ENCODE peak calls at places on chromosome 9, in nine cellular contexts. H is fibroblast of mammary gland, O is uterus, Z is SK-N-SH, D is cardiac fibroblast, K is adipocyte, W is AG09309, T is HCT116, N is GM23248. M is an unnamed sample.

GRCh38 chr9:111963995-111964394 is 67.4 kb downstream of the UGCG start:
- DNase-seq in H (no peak), O (no peak), Z (no peak), D (no peak), K (no peak), W (no peak), T (no peak), N (no peak), M (no peak)

GRCh38 chr9:134392900-134393299 is 66.6 kb downstream of the RXRA start:
- DNase-seq in H (no peak), O (no peak), Z (no peak), D (no peak), K (no peak), W (no peak), T (no peak), N (no peak), M (no peak)

GRCh38 chr9:114228034-114228808 is 72.9 kb downstream of the COL27A1 start:
- DNase-seq in H (no peak), O (no peak), Z (no peak), D (no peak), K (no peak), W (no peak), T (no peak), N (no peak), M (no peak)

GRCh38 chr9:135592331-135592590 is 30.7 kb downstream of the PAEP start:
- DNase-seq in H (no peak), O (no peak), Z (peak), D (no peak), K (no peak), W (no peak), T (no peak), N (no peak), M (no peak)

GRCh38 chr9:109143881-109144562 is 23.0 kb downstream of the FRRS1L start:
- DNase-seq in H (peak), O (no peak), Z (peak), D (peak), K (no peak), W (no peak), T (peak), N (peak), M (peak)

GRCh38 chr9:75672478-75672877 is 218.0 kb upstream of the PCSK5 start:
- DNase-seq in H (no peak), O (no peak), Z (no peak), D (no peak), K (no peak), W (no peak), T (no peak), N (no peak), M (no peak)

GRCh38 chr9:77420641-77421040 is 227.5 kb downstream of the GNA14 start:
- DNase-seq in H (no peak), O (no peak), Z (no peak), D (no peak), K (no peak), W (no peak), T (no peak), N (no peak), M (no peak)

GRCh38 chr9:93183663-93184438 is at the start of gene WNK2:
- DNase-seq in H (peak), O (peak), Z (peak), D (peak), K (no peak), W (no peak), T (no peak), N (peak), M (no peak)

GRCh38 chr9:91421022-91421765 is 2.4 kb downstream of the NFIL3 start:
- DNase-seq in H (peak), O (peak), Z (peak), D (peak), K (peak), W (no peak), T (no peak), N (peak), M (peak)

GRCh38 chr9:114503009-114503408 is 2.3 kb downstream of the WHRN start:
- DNase-seq in H (no peak), O (no peak), Z (no peak), D (no peak), K (no peak), W (no peak), T (no peak), N (no peak), M (no peak)

GRCh38 chr9:137435980-137436760 is 5.0 kb downstream of the ENTPD8 start:
- DNase-seq in H (peak), O (peak), Z (peak), D (peak), K (peak), W (peak), T (peak), N (peak), M (peak)

GRCh38 chr9:70444904-70445303 is 30.4 kb upstream of the KLF9 start:
- DNase-seq in H (peak), O (no peak), Z (no peak), D (peak), K (peak), W (no peak), T (no peak), N (peak), M (no peak)

GRCh38 chr9:110464321-110464720 is 115.2 kb downstream of the SVEP1 start:
- DNase-seq in H (no peak), O (no peak), Z (no peak), D (no peak), K (no peak), W (no peak), T (no peak), N (no peak), M (no peak)

GRCh38 chr9:71910602-71911060 is 362 bp downstream of the ABHD17B start:
- DNase-seq in H (no peak), O (peak), Z (peak), D (no peak), K (peak), W (no peak), T (no peak), N (peak), M (no peak)

GRCh38 chr9:79193001-79193400 is 378.8 kb upstream of the TLE4 start:
- DNase-seq in H (peak), O (no peak), Z (no peak), D (peak), K (peak), W (peak), T (no peak), N (peak), M (peak)

GRCh38 chr9:14271078-14271673 is 42.8 kb downstream of the NFIB start:
- DNase-seq in H (peak), O (peak), Z (peak), D (peak), K (peak), W (no peak), T (no peak), N (peak), M (peak)

GRCh38 chr9:95876595-95876994 is 1.1 kb downstream of the ERCC6L2 start:
- DNase-seq in H (peak), O (no peak), Z (no peak), D (no peak), K (peak), W (no peak), T (no peak), N (peak), M (no peak)

GRCh38 chr9:134710271-134710540 is 68.6 kb downstream of the COL5A1 start:
- DNase-seq in H (no peak), O (no peak), Z (no peak), D (no peak), K (no peak), W (no peak), T (no peak), N (peak), M (no peak)

GRCh38 chr9:7298123-7298522 is 501.5 kb downstream of the DMAC1 start:
- DNase-seq in H (no peak), O (no peak), Z (no peak), D (peak), K (no peak), W (no peak), T (no peak), N (no peak), M (no peak)

GRCh38 chr9:17134843-17135577 is at the start of gene CNTLN:
- DNase-seq in H (peak), O (peak), Z (peak), D (peak), K (peak), W (peak), T (peak), N (peak), M (peak)

GRCh38 chr9:759983-760715 is 81.3 kb upstream of the DMRT1 start:
- DNase-seq in H (no peak), O (no peak), Z (no peak), D (no peak), K (no peak), W (no peak), T (no peak), N (no peak), M (no peak)

GRCh38 chr9:18359335-18359734 is 114.6 kb upstream of the ADAMTSL1 start:
- DNase-seq in H (peak), O (no peak), Z (no peak), D (peak), K (peak), W (peak), T (no peak), N (peak), M (peak)

GRCh38 chr9:1732670-1733069 is 282.5 kb upstream of the SMARCA2 start:
- DNase-seq in H (peak), O (no peak), Z (no peak), D (no peak), K (no peak), W (no peak), T (no peak), N (no peak), M (no peak)

GRCh38 chr9:4748612-4749011 is 7.6 kb upstream of the AK3 start:
- DNase-seq in H (no peak), O (no peak), Z (no peak), D (peak), K (no peak), W (no peak), T (no peak), N (peak), M (no peak)

GRCh38 chr9:135797507-135798302 is 95.7 kb downstream of the KCNT1 start:
- DNase-seq in H (peak), O (no peak), Z (peak), D (peak), K (peak), W (no peak), T (peak), N (peak), M (no peak)

GRCh38 chr9:124077915-124078572 is 66.5 kb downstream of the LHX2 start:
- DNase-seq in H (no peak), O (no peak), Z (no peak), D (peak), K (peak), W (no peak), T (peak), N (peak), M (no peak)

GRCh38 chr9:35424356-35425352 is 65.3 kb upstream of the RUSC2 start:
- DNase-seq in H (no peak), O (no peak), Z (no peak), D (no peak), K (no peak), W (no peak), T (no peak), N (no peak), M (no peak)

GRCh38 chr9:106228861-106229260 is 534.5 kb downstream of the TMEM38B start:
- DNase-seq in H (no peak), O (no peak), Z (no peak), D (no peak), K (no peak), W (no peak), T (no peak), N (no peak), M (no peak)

GRCh38 chr9:116687074-116687761 is at the start of gene TRIM32:
- DNase-seq in H (peak), O (peak), Z (peak), D (peak), K (peak), W (peak), T (peak), N (peak), M (peak)

GRCh38 chr9:101235105-101235866 is 149.5 kb downstream of the BAAT start:
- DNase-seq in H (peak), O (no peak), Z (peak), D (peak), K (peak), W (no peak), T (peak), N (peak), M (peak)

GRCh38 chr9:83012578-83013260 is 50.2 kb downstream of the RASEF start:
- DNase-seq in H (peak), O (no peak), Z (no peak), D (no peak), K (no peak), W (no peak), T (no peak), N (peak), M (peak)

GRCh38 chr9:113876806-113877236 is 712 bp downstream of the ZNF618 start:
- DNase-seq in H (no peak), O (no peak), Z (no peak), D (peak), K (peak), W (no peak), T (no peak), N (peak), M (peak)

GRCh38 chr9:71446499-71447411 is 321.6 kb downstream of the CEMIP2 start:
- DNase-seq in H (peak), O (no peak), Z (peak), D (peak), K (peak), W (peak), T (no peak), N (peak), M (peak)

GRCh38 chr9:133148351-133149129 is 15.2 kb downstream of the GBGT1 start:
- DNase-seq in H (peak), O (peak), Z (peak), D (peak), K (peak), W (no peak), T (no peak), N (peak), M (peak)

GRCh38 chr9:94300470-94301301 is 27.8 kb downstream of the NUTM2F start:
- DNase-seq in H (no peak), O (no peak), Z (no peak), D (no peak), K (no peak), W (no peak), T (no peak), N (peak), M (no peak)

GRCh38 chr9:73165911-73166310 is 14.2 kb downstream of the ANXA1 start:
- DNase-seq in H (no peak), O (no peak), Z (no peak), D (no peak), K (peak), W (no peak), T (no peak), N (no peak), M (no peak)

GRCh38 chr9:97811534-97812246 is 41.3 kb upstream of the FOXE1 start:
- DNase-seq in H (peak), O (no peak), Z (no peak), D (peak), K (peak), W (no peak), T (no peak), N (peak), M (peak)

GRCh38 chr9:117681827-117682226 is 22.4 kb upstream of the TLR4 start:
- DNase-seq in H (no peak), O (no peak), Z (no peak), D (no peak), K (no peak), W (no peak), T (no peak), N (no peak), M (no peak)

GRCh38 chr9:91886433-91887031 is 63.5 kb downstream of the ROR2 start:
- DNase-seq in H (no peak), O (no peak), Z (no peak), D (no peak), K (no peak), W (no peak), T (no peak), N (no peak), M (peak)

GRCh38 chr9:21605489-21605931 is 123.4 kb upstream of the IFNE start:
- DNase-seq in H (peak), O (no peak), Z (no peak), D (peak), K (peak), W (peak), T (no peak), N (peak), M (peak)
- H3K4me3 ChIP-seq in H (no peak), O (no peak), Z (no peak), D (no peak), K (peak), W (no peak), T (no peak), N (peak), M (no peak)

DNA sequence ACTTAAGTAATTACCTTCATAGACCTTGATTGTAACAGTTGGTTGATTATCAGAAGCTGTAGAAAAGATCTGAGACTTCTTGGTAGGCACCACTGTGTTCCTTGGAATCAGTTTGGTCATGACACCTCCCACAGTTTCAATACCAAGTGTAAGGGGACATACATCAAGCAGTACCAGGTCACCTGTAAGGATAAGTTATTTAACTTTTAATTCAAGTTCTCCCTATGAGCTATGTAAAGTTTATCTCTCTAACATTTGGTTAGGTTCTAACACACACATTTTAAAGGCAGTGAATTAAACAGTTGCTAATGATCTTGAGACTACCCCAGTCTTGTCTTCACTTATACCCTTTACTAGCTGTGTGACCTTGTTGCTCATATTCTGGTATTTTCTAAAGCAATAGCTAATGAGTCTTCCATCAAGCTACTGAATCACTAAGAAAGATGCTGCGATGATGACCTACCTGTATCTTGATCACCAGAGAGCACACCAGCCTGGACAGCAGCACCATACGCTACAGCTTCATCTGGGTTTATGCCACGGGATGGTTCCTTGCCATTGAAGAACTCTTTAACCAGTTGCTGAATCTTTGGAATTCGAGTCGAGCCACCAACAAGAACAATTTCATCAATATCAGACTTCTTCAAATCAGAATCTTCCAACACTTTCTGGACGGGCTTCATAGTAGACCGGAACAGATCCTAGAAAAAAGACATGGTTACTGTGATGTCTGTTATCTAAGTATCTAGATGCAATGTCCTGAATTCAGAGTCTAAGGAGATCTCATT is 2.8 kb downstream of the HSPA5 start:
- DNase-seq in H (no peak), O (no peak), Z (no peak), D (no peak), K (no peak), W (no peak), T (no peak), N (peak), M (no peak)
- H3K4me3 ChIP-seq in H (peak), O (no peak), Z (peak), D (peak), K (peak), W (peak), T (no peak), N (peak), M (peak)

GRCh38 chr9:12426198-12426864 is 266.9 kb upstream of the TYRP1 start:
- DNase-seq in H (peak), O (no peak), Z (no peak), D (peak), K (peak), W (no peak), T (no peak), N (peak), M (peak)

DNA sequence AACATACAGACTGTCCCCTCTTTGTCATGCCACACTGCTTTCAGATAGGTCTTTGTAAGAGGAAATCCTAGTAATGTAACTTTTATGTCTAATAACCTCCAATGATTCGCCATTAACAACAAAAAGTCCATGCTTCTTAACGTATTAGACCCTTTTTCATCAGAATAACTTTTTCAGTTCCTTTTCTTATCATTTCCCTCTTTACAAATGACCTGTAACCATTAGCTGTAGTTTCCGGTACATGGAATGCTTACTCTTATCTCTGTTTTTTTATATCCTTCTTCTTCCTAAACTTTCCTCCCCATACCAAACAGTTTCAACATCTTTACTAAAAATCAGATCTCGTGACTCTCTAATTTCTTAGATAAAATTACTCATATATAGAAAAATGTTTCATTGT is 268.9 kb upstream of the TYRP1 start:
- DNase-seq in H (no peak), O (no peak), Z (no peak), D (no peak), K (no peak), W (no peak), T (no peak), N (no peak), M (no peak)
- H3K4me3 ChIP-seq in H (no peak), O (no peak), Z (no peak), D (no peak), K (no peak), W (no peak), T (no peak), N (no peak), M (no peak)

DNA sequence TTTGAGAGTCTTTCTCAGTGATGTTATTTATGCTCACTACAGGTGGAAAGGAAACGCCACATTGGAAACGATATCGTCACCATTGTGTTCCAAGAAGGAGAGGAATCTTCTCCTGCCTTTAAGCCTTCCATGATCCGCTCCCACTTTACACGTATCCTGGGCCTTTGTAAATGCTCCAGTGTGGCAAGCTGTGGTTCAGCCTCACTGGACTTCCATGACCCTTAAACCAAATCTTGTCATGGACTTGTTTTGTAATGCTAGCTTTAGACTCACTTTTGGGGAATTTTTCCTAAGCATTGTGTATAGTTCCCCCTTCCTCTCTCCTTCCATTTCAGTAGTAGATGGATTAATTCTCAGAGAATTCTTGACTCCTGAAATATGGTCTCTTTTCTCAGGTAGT is 60.9 kb upstream of the SLC2A8 start:
- DNase-seq in H (peak), O (no peak), Z (no peak), D (peak), K (peak), W (no peak), T (no peak), N (peak), M (no peak)
- H3K4me3 ChIP-seq in H (no peak), O (no peak), Z (no peak), D (no peak), K (peak), W (no peak), T (no peak), N (no peak), M (no peak)

DNA sequence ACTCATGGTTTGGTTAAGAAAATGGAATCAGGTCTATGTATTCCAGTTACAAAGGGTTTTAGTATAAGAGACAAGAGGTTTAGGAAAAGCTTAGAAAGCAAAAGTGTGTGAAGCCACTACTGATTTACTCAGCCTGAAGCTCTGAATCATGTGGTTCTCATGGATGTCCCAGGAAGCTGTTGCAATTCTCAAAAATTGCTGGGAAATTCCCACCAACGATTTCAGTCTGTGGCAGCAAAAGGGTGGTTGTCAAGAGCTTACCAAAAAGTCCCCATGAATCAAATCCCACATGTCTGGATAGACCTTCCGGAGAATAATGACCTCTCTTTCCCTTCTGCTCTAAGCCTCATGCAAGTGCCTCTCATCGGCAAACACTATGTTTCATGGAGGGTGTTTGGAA is 929.9 kb downstream of the TLE4 start:
- DNase-seq in H (peak), O (no peak), Z (no peak), D (no peak), K (peak), W (no peak), T (no peak), N (no peak), M (no peak)
- H3K4me3 ChIP-seq in H (no peak), O (no peak), Z (no peak), D (no peak), K (no peak), W (no peak), T (no peak), N (no peak), M (no peak)

GRCh38 chr9:130837644-130838043 is 2.6 kb downstream of the ABL1 start:
- DNase-seq in H (no peak), O (no peak), Z (no peak), D (no peak), K (no peak), W (no peak), T (no peak), N (no peak), M (no peak)
- H3K4me3 ChIP-seq in H (peak), O (peak), Z (peak), D (peak), K (peak), W (peak), T (no peak), N (peak), M (peak)

M was measured in astrocyte of the spinal cord.